ENCODE peak calls at places on chromosomes 11 and 22, in five cellular contexts. One of them, this sample, is unnamed.

GRCh38 chr11:68503281-68503687 is 42.7 kb downstream of the PPP6R3 start:
- DNase-seq in neuronal stem cell: no peak
- DNase-seq in activated CD8-positive, alpha-beta memory T cell treated with anti-CD3 and anti-CD28 coated beads for 24 hours: no peak
- DNase-seq in PC-3: no peak
- DNase-seq in cardiac muscle cell: peak; percentile 47
- DNase-seq in this sample: peak; percentile 19

GRCh38 chr11:20873054-20873453 is 203.7 kb downstream of the NELL1 start:
- DNase-seq in activated CD8-positive, alpha-beta memory T cell treated with anti-CD3 and anti-CD28 coated beads for 24 hours: no peak
- DNase-seq in neuronal stem cell: peak; percentile 48
- DNase-seq in PC-3: peak; percentile 2
- DNase-seq in cardiac muscle cell: peak; percentile 2
- DNase-seq in this sample: peak; percentile 61

GRCh38 chr22:43849731-43850130 is 12.6 kb downstream of the SULT4A1 start:
- DNase-seq in PC-3: no peak
- DNase-seq in cardiac muscle cell: no peak
- DNase-seq in neuronal stem cell: no peak
- DNase-seq in activated CD8-positive, alpha-beta memory T cell treated with anti-CD3 and anti-CD28 coated beads for 24 hours: no peak
- DNase-seq in this sample: no peak

GRCh38 chr22:20803696-20804324 is 29.9 kb downstream of the SERPIND1 start:
- DNase-seq in activated CD8-positive, alpha-beta memory T cell treated with anti-CD3 and anti-CD28 coated beads for 24 hours: peak; percentile 64
- DNase-seq in cardiac muscle cell: peak; percentile 56
- DNase-seq in PC-3: peak; percentile 35
- DNase-seq in neuronal stem cell: peak; percentile 20
- DNase-seq in this sample: peak; percentile 46

GRCh38 chr11:63227521-63228107 is 15.8 kb downstream of the SLC22A25 start:
- DNase-seq in activated CD8-positive, alpha-beta memory T cell treated with anti-CD3 and anti-CD28 coated beads for 24 hours: no peak
- DNase-seq in cardiac muscle cell: no peak
- DNase-seq in neuronal stem cell: no peak
- DNase-seq in PC-3: no peak
- DNase-seq in this sample: no peak

GRCh38 chr11:75324189-75324588 is 27.3 kb downstream of the ARRB1 start:
- DNase-seq in PC-3: no peak
- DNase-seq in cardiac muscle cell: no peak
- DNase-seq in activated CD8-positive, alpha-beta memory T cell treated with anti-CD3 and anti-CD28 coated beads for 24 hours: no peak
- DNase-seq in neuronal stem cell: no peak
- DNase-seq in this sample: no peak

GRCh38 chr22:40070701-40071100 is 75.9 kb downstream of the FAM83F start:
- DNase-seq in cardiac muscle cell: peak; percentile 3
- DNase-seq in PC-3: no peak
- DNase-seq in activated CD8-positive, alpha-beta memory T cell treated with anti-CD3 and anti-CD28 coated beads for 24 hours: no peak
- DNase-seq in neuronal stem cell: no peak
- DNase-seq in this sample: no peak

GRCh38 chr11:626475-627272 is at the start of gene SCT:
- DNase-seq in neuronal stem cell: no peak
- DNase-seq in PC-3: no peak
- DNase-seq in activated CD8-positive, alpha-beta memory T cell treated with anti-CD3 and anti-CD28 coated beads for 24 hours: peak; percentile 59
- DNase-seq in cardiac muscle cell: no peak
- DNase-seq in this sample: no peak

GRCh38 chr11:47101452-47101851 is 75.2 kb downstream of the ARFGAP2 start:
- DNase-seq in activated CD8-positive, alpha-beta memory T cell treated with anti-CD3 and anti-CD28 coated beads for 24 hours: no peak
- DNase-seq in neuronal stem cell: no peak
- DNase-seq in cardiac muscle cell: no peak
- DNase-seq in PC-3: no peak
- DNase-seq in this sample: no peak

GRCh38 chr22:26041931-26042330 is 127.3 kb upstream of the SEZ6L start:
- DNase-seq in PC-3: no peak
- DNase-seq in cardiac muscle cell: no peak
- DNase-seq in neuronal stem cell: no peak
- DNase-seq in activated CD8-positive, alpha-beta memory T cell treated with anti-CD3 and anti-CD28 coated beads for 24 hours: no peak
- DNase-seq in this sample: no peak

GRCh38 chr11:44613081-44613628 is 47.7 kb downstream of the CD82 start:
- DNase-seq in cardiac muscle cell: no peak
- DNase-seq in neuronal stem cell: no peak
- DNase-seq in activated CD8-positive, alpha-beta memory T cell treated with anti-CD3 and anti-CD28 coated beads for 24 hours: no peak
- DNase-seq in PC-3: no peak
- DNase-seq in this sample: no peak

GRCh38 chr11:47409440-47410403 is 1.3 kb downstream of the SLC39A13 start:
- DNase-seq in PC-3: peak; percentile 58
- DNase-seq in cardiac muscle cell: no peak
- DNase-seq in neuronal stem cell: no peak
- DNase-seq in activated CD8-positive, alpha-beta memory T cell treated with anti-CD3 and anti-CD28 coated beads for 24 hours: peak; percentile 56
- DNase-seq in this sample: no peak